ENCODE peak calls at places on chromosomes 7 and 10, in eight cellular contexts. A, X, E, P, C, V, F and W are unnamed samples.
A peak's percentile ranks its signal among the peaks of the same experiment; 100 is the strongest.

GRCh38 chr7:67414858-67415257 is 418.2 kb downstream of the TYW1 start:
- DNase-seq in A (no peak), X (no peak), E (no peak), P (no peak), C (no peak), V (no peak), F (no peak), W (no peak)

GRCh38 chr10:131206136-131206995 is 105.2 kb downstream of the TCERG1L start:
- DNase-seq in A (no peak), X (no peak), E (no peak), P (no peak), C (no peak), V (no peak), F (no peak), W (no peak)

GRCh38 chr7:139966906-139967305 is 95.8 kb downstream of the PARP12 start:
- DNase-seq in A (no peak), X (no peak), E (no peak), P (no peak), C (no peak), V (no peak), F (no peak), W (no peak)

GRCh38 chr7:47402941-47403340 is 179.0 kb downstream of the TNS3 start:
- DNase-seq in A (no peak), X (no peak), E (no peak), P (no peak), C (no peak), V (no peak), F (no peak), W (no peak)

GRCh38 chr10:112835933-112836564 is 114.0 kb upstream of the TCF7L2 start:
- DNase-seq in A (no peak), X (no peak), E (no peak), P (no peak), C (no peak), V (no peak), F (no peak), W (peak; percentile 61)

GRCh38 chr7:25894002-25894901 is 257.7 kb upstream of the NFE2L3 start:
- DNase-seq in A (peak; percentile 24), X (no peak), E (no peak), P (peak; percentile 52), C (peak; percentile 9), V (no peak), F (peak; percentile 3), W (no peak)

GRCh38 chr10:127889605-127890195 is 3.0 kb downstream of the CLRN3 start:
- DNase-seq in A (no peak), X (peak; percentile 25), E (no peak), P (no peak), C (no peak), V (no peak), F (no peak), W (no peak)

GRCh38 chr10:104043854-104044253 is 41.8 kb downstream of the COL17A1 start:
- DNase-seq in A (no peak), X (no peak), E (no peak), P (no peak), C (no peak), V (no peak), F (no peak), W (no peak)

GRCh38 chr7:2436341-2437104 is 33.1 kb downstream of the CHST12 start:
- DNase-seq in A (no peak), X (no peak), E (no peak), P (no peak), C (no peak), V (no peak), F (no peak), W (no peak)

GRCh38 chr10:73110345-73110849 is at the start of gene NUDT13:
- DNase-seq in A (peak; percentile 57), X (peak; percentile 51), E (peak; percentile 35), P (peak; percentile 92), C (peak; percentile 23), V (peak; percentile 75), F (peak; percentile 10), W (peak; percentile 54)

GRCh38 chr7:24555184-24555583 is 18.1 kb upstream of the PALS2 start:
- DNase-seq in A (no peak), X (no peak), E (no peak), P (no peak), C (no peak), V (no peak), F (no peak), W (no peak)

GRCh38 chr10:123786306-123786705 is 105.3 kb downstream of the CPXM2 start:
- DNase-seq in A (no peak), X (no peak), E (no peak), P (no peak), C (no peak), V (no peak), F (no peak), W (no peak)

GRCh38 chr7:9846902-9847301 is 1126.8 kb upstream of the PHF14 start:
- DNase-seq in A (no peak), X (no peak), E (no peak), P (no peak), C (no peak), V (no peak), F (no peak), W (no peak)

GRCh38 chr7:134632937-134633540 is 13.6 kb upstream of the BPGM start:
- DNase-seq in A (peak; percentile 40), X (peak; percentile 46), E (peak; percentile 12), P (peak; percentile 56), C (no peak), V (peak; percentile 6), F (no peak), W (no peak)

GRCh38 chr7:11373546-11374142 is 400.0 kb downstream of the PHF14 start:
- DNase-seq in A (no peak), X (peak; percentile 20), E (no peak), P (peak; percentile 35), C (peak; percentile 9), V (no peak), F (no peak), W (no peak)

GRCh38 chr7:129530881-129531391 is 28.6 kb downstream of the SMKR1 start:
- DNase-seq in A (no peak), X (peak; percentile 32), E (no peak), P (no peak), C (no peak), V (no peak), F (peak; percentile 25), W (no peak)

GRCh38 chr10:6114758-6115410 is 26.1 kb downstream of the RBM17 start:
- DNase-seq in A (no peak), X (peak; percentile 61), E (no peak), P (no peak), C (no peak), V (peak; percentile 51), F (no peak), W (no peak)

GRCh38 chr10:98170249-98171117 is 36.0 kb downstream of the R3HCC1L start:
- DNase-seq in A (peak; percentile 55), X (no peak), E (peak; percentile 49), P (peak; percentile 53), C (no peak), V (peak; percentile 12), F (no peak), W (no peak)

GRCh38 chr10:98446121-98446655 is 547 bp downstream of the HPS1 start:
- DNase-seq in A (peak; percentile 41), X (peak; percentile 51), E (peak; percentile 58), P (peak; percentile 59), C (no peak), V (no peak), F (no peak), W (no peak)

GRCh38 chr7:66193146-66193725 is 11.9 kb upstream of the TPST1 start:
- DNase-seq in A (no peak), X (no peak), E (no peak), P (no peak), C (no peak), V (no peak), F (no peak), W (no peak)